ENCODE peak calls at places on chromosomes 16 and 17, in eight cellular contexts. One of them, this sample, is unnamed.
A peak's percentile ranks its signal among the peaks of the same experiment; 100 is the strongest.

GRCh38 chr16:78704421-78704820 is 605.0 kb downstream of the WWOX start:
- DNase-seq in GM20000: no peak
- DNase-seq in testis: no peak
- DNase-seq in heart right ventricle: no peak
- DNase-seq in activated B cell treated with CpG ODN at 0.5 μM for 24 hours: no peak
- DNase-seq in epithelial cell of esophagus: no peak
- DNase-seq in Calu3: no peak
- DNase-seq in RWPE1: no peak
- DNase-seq in this sample: no peak

GRCh38 chr17:9537177-9537776 is 38.3 kb downstream of the STX8 start:
- DNase-seq in GM20000: no peak
- DNase-seq in testis: no peak
- DNase-seq in heart right ventricle: no peak
- DNase-seq in activated B cell treated with CpG ODN at 0.5 μM for 24 hours: no peak
- DNase-seq in epithelial cell of esophagus: no peak
- DNase-seq in Calu3: no peak
- DNase-seq in RWPE1: no peak
- DNase-seq in this sample: no peak

GRCh38 chr17:32518856-32519768 is 32.3 kb downstream of the CDK5R1 start:
- DNase-seq in GM20000: peak; percentile 77
- DNase-seq in testis: peak; percentile 32
- DNase-seq in heart right ventricle: peak; percentile 62
- DNase-seq in activated B cell treated with CpG ODN at 0.5 μM for 24 hours: peak; percentile 48
- DNase-seq in epithelial cell of esophagus: peak; percentile 72
- DNase-seq in Calu3: peak; percentile 51
- DNase-seq in RWPE1: peak; percentile 64
- DNase-seq in this sample: peak; percentile 76

GRCh38 chr17:7673239-7673638 is 14.1 kb downstream of the TP53 start:
- DNase-seq in GM20000: no peak
- DNase-seq in testis: no peak
- DNase-seq in heart right ventricle: no peak
- DNase-seq in activated B cell treated with CpG ODN at 0.5 μM for 24 hours: no peak
- DNase-seq in epithelial cell of esophagus: no peak
- DNase-seq in Calu3: peak; percentile 12
- DNase-seq in RWPE1: no peak
- DNase-seq in this sample: peak; percentile 45

GRCh38 chr16:4261557-4262172 is 11.2 kb downstream of the TFAP4 start:
- DNase-seq in GM20000: peak; percentile 54
- DNase-seq in testis: peak; percentile 70
- DNase-seq in heart right ventricle: peak; percentile 45
- DNase-seq in activated B cell treated with CpG ODN at 0.5 μM for 24 hours: no peak
- DNase-seq in epithelial cell of esophagus: peak; percentile 34
- DNase-seq in Calu3: peak; percentile 24
- DNase-seq in RWPE1: no peak
- DNase-seq in this sample: peak; percentile 72

GRCh38 chr16:50299508-50300105 is 33.3 kb downstream of the ADCY7 start:
- DNase-seq in GM20000: no peak
- DNase-seq in testis: no peak
- DNase-seq in heart right ventricle: no peak
- DNase-seq in activated B cell treated with CpG ODN at 0.5 μM for 24 hours: no peak
- DNase-seq in epithelial cell of esophagus: no peak
- DNase-seq in Calu3: no peak
- DNase-seq in RWPE1: no peak
- DNase-seq in this sample: no peak

GRCh38 chr16:28157768-28158535 is 53.8 kb downstream of the XPO6 start:
- DNase-seq in GM20000: no peak
- DNase-seq in testis: no peak
- DNase-seq in heart right ventricle: no peak
- DNase-seq in activated B cell treated with CpG ODN at 0.5 μM for 24 hours: no peak
- DNase-seq in epithelial cell of esophagus: no peak
- DNase-seq in Calu3: no peak
- DNase-seq in RWPE1: no peak
- DNase-seq in this sample: no peak

GRCh38 chr17:63533433-63534077 is 10.4 kb downstream of the KCNH6 start:
- DNase-seq in GM20000: no peak
- DNase-seq in testis: no peak
- DNase-seq in heart right ventricle: no peak
- DNase-seq in activated B cell treated with CpG ODN at 0.5 μM for 24 hours: no peak
- DNase-seq in epithelial cell of esophagus: no peak
- DNase-seq in Calu3: no peak
- DNase-seq in RWPE1: no peak
- DNase-seq in this sample: no peak

GRCh38 chr16:57591086-57591869 is 37.2 kb upstream of the ADGRG1 start:
- DNase-seq in GM20000: peak; percentile 73
- DNase-seq in testis: peak; percentile 82
- DNase-seq in heart right ventricle: peak; percentile 65
- DNase-seq in activated B cell treated with CpG ODN at 0.5 μM for 24 hours: no peak
- DNase-seq in epithelial cell of esophagus: peak; percentile 94
- DNase-seq in Calu3: peak; percentile 88
- DNase-seq in RWPE1: peak; percentile 92
- DNase-seq in this sample: peak; percentile 77

GRCh38 chr17:65057520-65058075 is 1.1 kb upstream of the GNA13 start:
- DNase-seq in GM20000: no peak
- DNase-seq in testis: no peak
- DNase-seq in heart right ventricle: peak; percentile 26
- DNase-seq in activated B cell treated with CpG ODN at 0.5 μM for 24 hours: no peak
- DNase-seq in epithelial cell of esophagus: peak; percentile 45
- DNase-seq in Calu3: no peak
- DNase-seq in RWPE1: no peak
- DNase-seq in this sample: no peak

GRCh38 chr17:48053758-48054237 is 5.6 kb downstream of the NFE2L1 start:
- DNase-seq in GM20000: no peak
- DNase-seq in testis: no peak
- DNase-seq in heart right ventricle: no peak
- DNase-seq in activated B cell treated with CpG ODN at 0.5 μM for 24 hours: no peak
- DNase-seq in epithelial cell of esophagus: no peak
- DNase-seq in Calu3: no peak
- DNase-seq in RWPE1: no peak
- DNase-seq in this sample: no peak

GRCh38 chr16:71520550-71520949 is 5.7 kb upstream of the CHST4 start:
- DNase-seq in GM20000: no peak
- DNase-seq in testis: no peak
- DNase-seq in heart right ventricle: no peak
- DNase-seq in activated B cell treated with CpG ODN at 0.5 μM for 24 hours: no peak
- DNase-seq in epithelial cell of esophagus: peak; percentile 75
- DNase-seq in Calu3: no peak
- DNase-seq in RWPE1: peak; percentile 31
- DNase-seq in this sample: no peak

GRCh38 chr16:16861546-16861945 is 482.6 kb downstream of the NPIPA7 start:
- DNase-seq in GM20000: peak; percentile 68
- DNase-seq in testis: peak; percentile 61
- DNase-seq in heart right ventricle: peak; percentile 22
- DNase-seq in activated B cell treated with CpG ODN at 0.5 μM for 24 hours: peak; percentile 18
- DNase-seq in epithelial cell of esophagus: peak; percentile 1
- DNase-seq in Calu3: peak; percentile 59
- DNase-seq in RWPE1: peak; percentile 34
- DNase-seq in this sample: peak; percentile 72

GRCh38 chr17:50779747-50780363 is 12.5 kb upstream of the ANKRD40CL start:
- DNase-seq in GM20000: no peak
- DNase-seq in testis: no peak
- DNase-seq in heart right ventricle: no peak
- DNase-seq in activated B cell treated with CpG ODN at 0.5 μM for 24 hours: no peak
- DNase-seq in epithelial cell of esophagus: no peak
- DNase-seq in Calu3: no peak
- DNase-seq in RWPE1: no peak
- DNase-seq in this sample: no peak

GRCh38 chr17:81956607-81957589 is 4.1 kb downstream of the NOTUM start:
- DNase-seq in GM20000: no peak
- DNase-seq in testis: no peak
- DNase-seq in heart right ventricle: no peak
- DNase-seq in activated B cell treated with CpG ODN at 0.5 μM for 24 hours: no peak
- DNase-seq in epithelial cell of esophagus: no peak
- DNase-seq in Calu3: no peak
- DNase-seq in RWPE1: no peak
- DNase-seq in this sample: no peak

GRCh38 chr17:81960130-81960958 is 643 bp downstream of the NOTUM start:
- DNase-seq in GM20000: no peak
- DNase-seq in testis: no peak
- DNase-seq in heart right ventricle: no peak
- DNase-seq in activated B cell treated with CpG ODN at 0.5 μM for 24 hours: peak; percentile 32
- DNase-seq in epithelial cell of esophagus: no peak
- DNase-seq in Calu3: no peak
- DNase-seq in RWPE1: no peak
- DNase-seq in this sample: no peak

GRCh38 chr17:81959362-81960129 is 1.4 kb downstream of the NOTUM start:
- DNase-seq in GM20000: peak; percentile 96
- DNase-seq in testis: peak; percentile 63
- DNase-seq in heart right ventricle: peak; percentile 81
- DNase-seq in activated B cell treated with CpG ODN at 0.5 μM for 24 hours: peak; percentile 90
- DNase-seq in epithelial cell of esophagus: peak; percentile 57
- DNase-seq in Calu3: peak; percentile 76
- DNase-seq in RWPE1: peak; percentile 41
- DNase-seq in this sample: peak; percentile 59

GRCh38 chr17:81957691-81958432 is 3.1 kb downstream of the NOTUM start:
- DNase-seq in GM20000: no peak
- DNase-seq in testis: no peak
- DNase-seq in heart right ventricle: no peak
- DNase-seq in activated B cell treated with CpG ODN at 0.5 μM for 24 hours: no peak
- DNase-seq in epithelial cell of esophagus: no peak
- DNase-seq in Calu3: no peak
- DNase-seq in RWPE1: no peak
- DNase-seq in this sample: no peak

GRCh38 chr17:81958633-81959342 is 2.2 kb downstream of the NOTUM start:
- DNase-seq in GM20000: no peak
- DNase-seq in testis: no peak
- DNase-seq in heart right ventricle: no peak
- DNase-seq in activated B cell treated with CpG ODN at 0.5 μM for 24 hours: no peak
- DNase-seq in epithelial cell of esophagus: no peak
- DNase-seq in Calu3: no peak
- DNase-seq in RWPE1: no peak
- DNase-seq in this sample: no peak
- TF ChIP-seq CTCF in GM20000: no peak
- TF ChIP-seq CTCF in testis: no peak
- TF ChIP-seq CTCF in heart right ventricle: no peak
- TF ChIP-seq CTCF in activated B cell treated with CpG ODN at 0.5 μM for 24 hours: no peak
- TF ChIP-seq CTCF in epithelial cell of esophagus: no peak
- TF ChIP-seq CTCF in Calu3: no peak
- TF ChIP-seq CTCF in RWPE1: no peak
- TF ChIP-seq CTCF in this sample: no peak

GRCh38 chr16:73176577-73177013 is 128.7 kb upstream of the ZFHX3 start:
- DNase-seq in GM20000: no peak
- DNase-seq in testis: no peak
- DNase-seq in heart right ventricle: no peak
- DNase-seq in activated B cell treated with CpG ODN at 0.5 μM for 24 hours: no peak
- DNase-seq in epithelial cell of esophagus: peak; percentile 94
- DNase-seq in Calu3: peak; percentile 38
- DNase-seq in RWPE1: peak; percentile 68
- DNase-seq in this sample: no peak
- TF ChIP-seq CTCF in GM20000: no peak
- TF ChIP-seq CTCF in testis: no peak
- TF ChIP-seq CTCF in heart right ventricle: peak; percentile 32
- TF ChIP-seq CTCF in activated B cell treated with CpG ODN at 0.5 μM for 24 hours: no peak
- TF ChIP-seq CTCF in epithelial cell of esophagus: peak; percentile 52
- TF ChIP-seq CTCF in Calu3: no peak
- TF ChIP-seq CTCF in RWPE1: peak; percentile 26
- TF ChIP-seq CTCF in this sample: peak; percentile 41

GRCh38 chr17:30597776-30598288 is 120.6 kb downstream of the GOSR1 start:
- DNase-seq in GM20000: no peak
- DNase-seq in testis: no peak
- DNase-seq in heart right ventricle: no peak
- DNase-seq in activated B cell treated with CpG ODN at 0.5 μM for 24 hours: no peak
- DNase-seq in epithelial cell of esophagus: no peak
- DNase-seq in Calu3: no peak
- DNase-seq in RWPE1: no peak
- DNase-seq in this sample: no peak

GRCh38 chr17:30600830-30601494 is 123.8 kb downstream of the GOSR1 start:
- DNase-seq in GM20000: peak; percentile 51
- DNase-seq in testis: peak; percentile 21
- DNase-seq in heart right ventricle: no peak
- DNase-seq in activated B cell treated with CpG ODN at 0.5 μM for 24 hours: peak; percentile 39
- DNase-seq in epithelial cell of esophagus: peak; percentile 39
- DNase-seq in Calu3: no peak
- DNase-seq in RWPE1: peak; percentile 44
- DNase-seq in this sample: no peak

GRCh38 chr17:30605027-30605426 is 127.8 kb downstream of the GOSR1 start:
- DNase-seq in GM20000: no peak
- DNase-seq in testis: no peak
- DNase-seq in heart right ventricle: no peak
- DNase-seq in activated B cell treated with CpG ODN at 0.5 μM for 24 hours: no peak
- DNase-seq in epithelial cell of esophagus: no peak
- DNase-seq in Calu3: no peak
- DNase-seq in RWPE1: no peak
- DNase-seq in this sample: no peak

GRCh38 chr17:30599424-30600061 is 122.3 kb downstream of the GOSR1 start:
- DNase-seq in GM20000: no peak
- DNase-seq in testis: no peak
- DNase-seq in heart right ventricle: no peak
- DNase-seq in activated B cell treated with CpG ODN at 0.5 μM for 24 hours: no peak
- DNase-seq in epithelial cell of esophagus: no peak
- DNase-seq in Calu3: no peak
- DNase-seq in RWPE1: no peak
- DNase-seq in this sample: no peak

GRCh38 chr17:30600062-30600829 is 123.0 kb downstream of the GOSR1 start:
- DNase-seq in GM20000: peak; percentile 93
- DNase-seq in testis: peak; percentile 84
- DNase-seq in heart right ventricle: peak; percentile 86
- DNase-seq in activated B cell treated with CpG ODN at 0.5 μM for 24 hours: peak; percentile 80
- DNase-seq in epithelial cell of esophagus: peak; percentile 83
- DNase-seq in Calu3: peak; percentile 91
- DNase-seq in RWPE1: peak; percentile 88
- DNase-seq in this sample: peak; percentile 75
- TF ChIP-seq CTCF in GM20000: peak; percentile 14
- TF ChIP-seq CTCF in testis: peak; percentile 34
- TF ChIP-seq CTCF in heart right ventricle: no peak
- TF ChIP-seq CTCF in activated B cell treated with CpG ODN at 0.5 μM for 24 hours: no peak
- TF ChIP-seq CTCF in epithelial cell of esophagus: peak; percentile 64
- TF ChIP-seq CTCF in Calu3: peak; percentile 89
- TF ChIP-seq CTCF in RWPE1: peak; percentile 77
- TF ChIP-seq CTCF in this sample: peak; percentile 61

GRCh38 chr17:1716076-1716911 is 6.1 kb upstream of the TLCD2 start:
- DNase-seq in GM20000: peak; percentile 100
- DNase-seq in testis: peak; percentile 100
- DNase-seq in heart right ventricle: peak; percentile 100
- DNase-seq in activated B cell treated with CpG ODN at 0.5 μM for 24 hours: peak; percentile 100
- DNase-seq in epithelial cell of esophagus: peak; percentile 100
- DNase-seq in Calu3: peak; percentile 99
- DNase-seq in RWPE1: peak; percentile 100
- DNase-seq in this sample: peak; percentile 99
- TF ChIP-seq CTCF in GM20000: no peak
- TF ChIP-seq CTCF in testis: peak; percentile 41
- TF ChIP-seq CTCF in heart right ventricle: no peak
- TF ChIP-seq CTCF in activated B cell treated with CpG ODN at 0.5 μM for 24 hours: no peak
- TF ChIP-seq CTCF in epithelial cell of esophagus: peak; percentile 35
- TF ChIP-seq CTCF in Calu3: no peak
- TF ChIP-seq CTCF in RWPE1: no peak
- TF ChIP-seq CTCF in this sample: no peak